ENCODE peak calls at places on chromosome 10, in four cellular contexts. F is fibroblast of gingiva; M is heart left ventricle; K is activated CD8-positive, alpha-beta memory T cell treated with anti-CD3 and anti-CD28 coated beads for 48 hours. R is an unnamed sample.

GRCh38 chr10:115483294-115483693 is 390.1 kb downstream of the ATRNL1 start:
- DNase-seq in F (no peak), M (no peak), K (no peak), R (no peak)

GRCh38 chr10:73803680-73804286 is 7.6 kb downstream of the NDST2 start:
- DNase-seq in F (no peak), M (no peak), K (no peak), R (no peak)

GRCh38 chr10:44774676-44775401 is 136.3 kb upstream of the TMEM72 start:
- DNase-seq in F (peak), M (no peak), K (no peak), R (no peak)

GRCh38 chr10:133058267-133059092 is 29.2 kb upstream of the ADGRA1 start:
- DNase-seq in F (no peak), M (no peak), K (no peak), R (no peak)

GRCh38 chr10:111986079-111986478 is 197.5 kb downstream of the GPAM start:
- DNase-seq in F (peak), M (no peak), K (no peak), R (no peak)

GRCh38 chr10:15461353-15462108 is 90.4 kb upstream of the FAM171A1 start:
- DNase-seq in F (peak), M (peak), K (no peak), R (peak)

GRCh38 chr10:120996456-120997053 is 145.4 kb downstream of the WDR11 start:
- DNase-seq in F (no peak), M (no peak), K (no peak), R (no peak)

GRCh38 chr10:3868274-3868669 is 83.3 kb upstream of the KLF6 start:
- DNase-seq in F (no peak), M (no peak), K (no peak), R (no peak)

GRCh38 chr10:45470098-45471012 is 96.3 kb downstream of the ALOX5 start:
- DNase-seq in F (no peak), M (no peak), K (no peak), R (peak)